ENCODE peak calls at places on chromosomes 2 and 18, in nine cellular contexts. One of them, this sample, is unnamed.

GRCh38 chr2:233178994-233179847 is 72.3 kb upstream of the ATG16L1 start:
- DNase-seq in GM13977: no peak
- DNase-seq in BJ: no peak
- DNase-seq in epithelial cell of esophagus: no peak
- DNase-seq in neural progenitor cell: no peak
- DNase-seq in left lung: no peak
- DNase-seq in glutamatergic neuron: no peak
- DNase-seq in progenitor cell of endocrine pancreas: no peak
- DNase-seq in spleen: no peak
- DNase-seq in this sample: no peak

GRCh38 chr2:57965961-57966360 is 80.6 kb upstream of the VRK2 start:
- DNase-seq in glutamatergic neuron: no peak
- DNase-seq in spleen: no peak
- DNase-seq in progenitor cell of endocrine pancreas: no peak
- DNase-seq in GM13977: no peak
- DNase-seq in BJ: no peak
- DNase-seq in left lung: no peak
- DNase-seq in epithelial cell of esophagus: peak
- DNase-seq in neural progenitor cell: no peak
- DNase-seq in this sample: no peak

GRCh38 chr2:166568409-166568808 is 74.4 kb upstream of the SCN7A start:
- DNase-seq in left lung: no peak
- DNase-seq in glutamatergic neuron: no peak
- DNase-seq in progenitor cell of endocrine pancreas: no peak
- DNase-seq in GM13977: no peak
- DNase-seq in neural progenitor cell: no peak
- DNase-seq in spleen: no peak
- DNase-seq in BJ: no peak
- DNase-seq in epithelial cell of esophagus: no peak
- DNase-seq in this sample: no peak

GRCh38 chr2:72214429-72215143 is 66.9 kb upstream of the CYP26B1 start:
- DNase-seq in GM13977: no peak
- DNase-seq in glutamatergic neuron: no peak
- DNase-seq in spleen: no peak
- DNase-seq in left lung: no peak
- DNase-seq in progenitor cell of endocrine pancreas: no peak
- DNase-seq in BJ: peak
- DNase-seq in neural progenitor cell: no peak
- DNase-seq in epithelial cell of esophagus: peak
- DNase-seq in this sample: no peak

GRCh38 chr2:204680576-204680975 is 135.3 kb downstream of the PARD3B start:
- DNase-seq in neural progenitor cell: no peak
- DNase-seq in progenitor cell of endocrine pancreas: no peak
- DNase-seq in GM13977: no peak
- DNase-seq in epithelial cell of esophagus: no peak
- DNase-seq in BJ: no peak
- DNase-seq in glutamatergic neuron: no peak
- DNase-seq in left lung: no peak
- DNase-seq in spleen: no peak
- DNase-seq in this sample: no peak

GRCh38 chr2:12797815-12798214 is 81.1 kb downstream of the TRIB2 start:
- DNase-seq in epithelial cell of esophagus: peak
- DNase-seq in neural progenitor cell: no peak
- DNase-seq in glutamatergic neuron: no peak
- DNase-seq in spleen: no peak
- DNase-seq in GM13977: no peak
- DNase-seq in progenitor cell of endocrine pancreas: no peak
- DNase-seq in left lung: no peak
- DNase-seq in BJ: no peak
- DNase-seq in this sample: no peak

GRCh38 chr2:30398488-30398887 is 48.6 kb upstream of the LCLAT1 start:
- DNase-seq in neural progenitor cell: no peak
- DNase-seq in spleen: no peak
- DNase-seq in GM13977: no peak
- DNase-seq in BJ: no peak
- DNase-seq in left lung: no peak
- DNase-seq in glutamatergic neuron: no peak
- DNase-seq in epithelial cell of esophagus: peak
- DNase-seq in progenitor cell of endocrine pancreas: no peak
- DNase-seq in this sample: no peak

GRCh38 chr2:196399736-196400691 is 228.6 kb upstream of the STK17B start:
- DNase-seq in glutamatergic neuron: no peak
- DNase-seq in neural progenitor cell: no peak
- DNase-seq in BJ: peak
- DNase-seq in spleen: no peak
- DNase-seq in progenitor cell of endocrine pancreas: no peak
- DNase-seq in epithelial cell of esophagus: peak
- DNase-seq in left lung: no peak
- DNase-seq in GM13977: no peak
- DNase-seq in this sample: no peak

GRCh38 chr2:119208791-119209203 is 14.8 kb upstream of the STEAP3 start:
- DNase-seq in progenitor cell of endocrine pancreas: no peak
- DNase-seq in neural progenitor cell: no peak
- DNase-seq in GM13977: no peak
- DNase-seq in BJ: no peak
- DNase-seq in epithelial cell of esophagus: peak
- DNase-seq in spleen: peak
- DNase-seq in left lung: no peak
- DNase-seq in glutamatergic neuron: no peak
- DNase-seq in this sample: no peak

GRCh38 chr18:34809697-34810096 is 99.6 kb downstream of the DTNA start:
- DNase-seq in BJ: no peak
- DNase-seq in left lung: no peak
- DNase-seq in glutamatergic neuron: peak
- DNase-seq in neural progenitor cell: peak
- DNase-seq in spleen: no peak
- DNase-seq in epithelial cell of esophagus: peak
- DNase-seq in GM13977: no peak
- DNase-seq in progenitor cell of endocrine pancreas: no peak
- DNase-seq in this sample: no peak

DNA sequence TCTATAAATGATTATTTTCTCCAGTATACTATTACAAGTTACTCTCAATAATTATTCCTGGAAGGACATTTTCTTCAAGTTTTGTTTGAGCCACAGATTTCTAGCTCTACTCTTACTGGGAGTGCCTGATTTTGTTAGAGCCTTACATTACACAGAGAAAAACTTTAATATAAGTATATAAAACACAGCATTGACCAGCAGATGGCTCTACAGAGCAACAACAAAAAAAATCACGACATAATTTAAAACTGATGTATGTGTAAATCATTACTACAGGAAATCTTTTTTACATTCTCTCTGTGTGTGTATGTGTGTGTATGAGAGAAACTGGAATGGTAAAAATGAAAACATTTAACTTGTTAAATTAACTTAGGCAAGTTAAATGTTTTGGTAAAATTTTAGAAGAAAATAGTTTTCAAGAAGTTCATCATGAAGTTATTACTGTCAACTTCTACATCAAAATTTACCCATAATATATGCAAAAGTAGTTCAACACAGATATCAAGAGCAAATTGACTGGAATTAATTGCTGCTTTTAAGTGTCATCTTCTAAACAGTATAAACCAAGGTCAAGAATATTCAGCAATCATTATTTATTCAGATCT is 103.3 kb downstream of the MDH1 start:
- DNase-seq in epithelial cell of esophagus: peak
- DNase-seq in left lung: no peak
- DNase-seq in glutamatergic neuron: no peak
- DNase-seq in progenitor cell of endocrine pancreas: no peak
- DNase-seq in neural progenitor cell: peak
- DNase-seq in GM13977: peak
- DNase-seq in BJ: peak
- DNase-seq in spleen: no peak
- DNase-seq in this sample: no peak
- TF ChIP-seq CTCF in epithelial cell of esophagus: peak
- TF ChIP-seq CTCF in left lung: no peak
- TF ChIP-seq CTCF in glutamatergic neuron: peak
- TF ChIP-seq CTCF in progenitor cell of endocrine pancreas: peak
- TF ChIP-seq CTCF in neural progenitor cell: peak
- TF ChIP-seq CTCF in GM13977: peak
- TF ChIP-seq CTCF in BJ: peak
- TF ChIP-seq CTCF in spleen: peak
- TF ChIP-seq CTCF in this sample: peak

DNA sequence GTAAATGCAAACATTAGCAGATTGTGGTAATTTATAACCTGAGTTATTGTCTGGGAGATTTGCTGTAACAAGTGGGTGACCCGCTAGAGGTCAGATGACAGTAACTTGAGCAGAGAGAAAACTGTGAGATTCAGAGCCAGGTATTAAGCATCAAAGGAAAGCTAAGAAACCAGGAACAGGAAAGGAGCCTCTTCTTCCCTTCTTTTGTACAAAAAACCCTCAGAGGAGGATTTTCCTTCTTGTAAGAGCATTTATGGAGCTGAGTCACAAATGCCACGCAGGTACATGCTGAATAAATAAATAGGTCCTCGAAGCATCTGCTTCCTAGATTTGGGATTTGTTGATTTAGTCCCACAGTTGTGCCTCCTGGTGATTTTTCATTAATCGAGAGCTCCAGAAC is 146.5 kb downstream of the SH3BP4 start:
- DNase-seq in BJ: no peak
- DNase-seq in GM13977: no peak
- DNase-seq in left lung: no peak
- DNase-seq in glutamatergic neuron: no peak
- DNase-seq in progenitor cell of endocrine pancreas: no peak
- DNase-seq in epithelial cell of esophagus: peak
- DNase-seq in spleen: no peak
- DNase-seq in neural progenitor cell: no peak
- DNase-seq in this sample: no peak
- TF ChIP-seq CTCF in BJ: no peak
- TF ChIP-seq CTCF in GM13977: no peak
- TF ChIP-seq CTCF in left lung: no peak
- TF ChIP-seq CTCF in glutamatergic neuron: no peak
- TF ChIP-seq CTCF in progenitor cell of endocrine pancreas: peak
- TF ChIP-seq CTCF in epithelial cell of esophagus: peak
- TF ChIP-seq CTCF in spleen: no peak
- TF ChIP-seq CTCF in neural progenitor cell: peak
- TF ChIP-seq CTCF in this sample: no peak

GRCh38 chr2:171160119-171160629 is 519 bp downstream of the TLK1 start:
- DNase-seq in left lung: peak
- DNase-seq in epithelial cell of esophagus: peak
- DNase-seq in neural progenitor cell: peak
- DNase-seq in GM13977: peak
- DNase-seq in BJ: no peak
- DNase-seq in spleen: peak
- DNase-seq in progenitor cell of endocrine pancreas: peak
- DNase-seq in glutamatergic neuron: peak
- DNase-seq in this sample: peak

GRCh38 chr2:171161425-171162289 is 964 bp upstream of the TLK1 start:
- DNase-seq in progenitor cell of endocrine pancreas: no peak
- DNase-seq in left lung: no peak
- DNase-seq in GM13977: no peak
- DNase-seq in epithelial cell of esophagus: no peak
- DNase-seq in glutamatergic neuron: no peak
- DNase-seq in neural progenitor cell: no peak
- DNase-seq in BJ: no peak
- DNase-seq in spleen: no peak
- DNase-seq in this sample: no peak

GRCh38 chr2:171159326-171160118 is 1.2 kb downstream of the TLK1 start:
- DNase-seq in glutamatergic neuron: peak
- DNase-seq in GM13977: peak
- DNase-seq in BJ: peak
- DNase-seq in epithelial cell of esophagus: peak
- DNase-seq in neural progenitor cell: peak
- DNase-seq in left lung: peak
- DNase-seq in spleen: peak
- DNase-seq in progenitor cell of endocrine pancreas: peak
- DNase-seq in this sample: peak

GRCh38 chr2:171158790-171159325 is 1.8 kb downstream of the TLK1 start:
- DNase-seq in left lung: no peak
- DNase-seq in spleen: no peak
- DNase-seq in progenitor cell of endocrine pancreas: no peak
- DNase-seq in GM13977: no peak
- DNase-seq in neural progenitor cell: peak
- DNase-seq in glutamatergic neuron: no peak
- DNase-seq in BJ: no peak
- DNase-seq in epithelial cell of esophagus: no peak
- DNase-seq in this sample: no peak

DNA sequence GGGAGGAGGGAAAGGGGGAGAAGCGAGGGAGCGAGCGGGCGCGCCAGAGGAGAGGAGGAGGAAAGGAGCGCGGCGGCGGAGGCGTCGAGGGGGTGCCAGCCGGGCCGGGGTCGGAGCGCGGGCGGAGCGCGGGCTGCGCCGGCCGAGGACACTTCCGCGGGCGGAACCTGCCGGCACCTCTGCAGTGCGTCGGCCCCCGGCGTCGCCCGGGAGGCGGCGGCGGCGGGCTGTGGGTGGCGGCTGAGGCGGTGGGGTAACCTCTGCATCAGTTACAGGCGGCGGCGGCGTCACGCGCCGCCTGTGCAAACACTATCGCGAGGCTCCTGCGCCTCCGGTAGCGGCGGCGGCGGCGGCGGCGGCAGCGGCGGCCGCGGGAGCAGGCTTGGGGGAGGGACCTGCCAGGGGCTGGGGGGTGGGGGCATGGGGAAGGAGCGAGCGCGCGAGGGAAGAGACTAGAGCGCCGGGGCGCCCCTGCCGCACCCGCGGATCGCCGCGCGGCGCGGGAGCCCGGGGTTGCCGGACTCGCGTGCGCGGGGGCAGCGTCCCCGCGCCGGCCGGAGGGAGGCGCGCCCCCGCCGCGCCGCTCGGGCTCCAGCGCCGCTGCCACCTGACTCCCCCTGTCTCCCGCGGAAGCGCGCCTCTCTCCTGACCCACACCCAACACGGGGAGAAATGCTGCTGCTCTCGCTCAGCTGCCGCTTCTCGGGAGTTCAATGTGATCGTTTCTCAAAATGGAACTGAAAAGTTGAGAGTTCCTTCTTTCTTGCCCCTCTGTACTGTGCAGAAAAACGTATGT is at the start of gene TLK1:
- DNase-seq in epithelial cell of esophagus: peak
- DNase-seq in left lung: peak
- DNase-seq in neural progenitor cell: peak
- DNase-seq in progenitor cell of endocrine pancreas: peak
- DNase-seq in GM13977: peak
- DNase-seq in spleen: peak
- DNase-seq in glutamatergic neuron: peak
- DNase-seq in BJ: no peak
- DNase-seq in this sample: peak
- TF ChIP-seq CTCF in epithelial cell of esophagus: no peak
- TF ChIP-seq CTCF in left lung: no peak
- TF ChIP-seq CTCF in neural progenitor cell: no peak
- TF ChIP-seq CTCF in progenitor cell of endocrine pancreas: no peak
- TF ChIP-seq CTCF in GM13977: peak
- TF ChIP-seq CTCF in spleen: no peak
- TF ChIP-seq CTCF in glutamatergic neuron: no peak
- TF ChIP-seq CTCF in BJ: peak
- TF ChIP-seq CTCF in this sample: no peak

DNA sequence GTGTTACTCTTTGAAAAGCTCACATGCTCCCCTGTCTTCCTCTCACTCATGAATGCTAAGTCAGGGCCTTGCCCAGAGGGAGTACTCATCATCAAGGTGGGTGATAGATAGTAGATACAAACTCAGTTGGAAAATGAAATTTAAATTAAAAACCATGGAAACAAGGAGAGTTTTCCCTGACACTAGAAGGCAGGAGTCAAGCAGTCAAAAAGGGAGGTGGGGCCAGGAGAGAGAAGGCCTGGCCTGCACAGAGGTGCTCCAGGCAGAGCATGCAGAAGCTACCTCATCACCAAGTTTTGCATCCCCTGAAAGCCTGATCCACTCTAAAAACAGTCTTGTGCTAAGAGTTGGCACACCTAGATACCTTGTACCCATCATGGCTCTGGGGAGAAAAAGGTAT is 143.7 kb downstream of the MYO5B start:
- DNase-seq in epithelial cell of esophagus: peak
- DNase-seq in spleen: no peak
- DNase-seq in left lung: no peak
- DNase-seq in glutamatergic neuron: no peak
- DNase-seq in neural progenitor cell: peak
- DNase-seq in GM13977: no peak
- DNase-seq in progenitor cell of endocrine pancreas: no peak
- DNase-seq in BJ: no peak
- DNase-seq in this sample: no peak
- TF ChIP-seq CTCF in epithelial cell of esophagus: peak
- TF ChIP-seq CTCF in spleen: no peak
- TF ChIP-seq CTCF in left lung: no peak
- TF ChIP-seq CTCF in glutamatergic neuron: no peak
- TF ChIP-seq CTCF in neural progenitor cell: peak
- TF ChIP-seq CTCF in GM13977: no peak
- TF ChIP-seq CTCF in progenitor cell of endocrine pancreas: peak
- TF ChIP-seq CTCF in BJ: no peak
- TF ChIP-seq CTCF in this sample: no peak